ENCODE peak calls at places on chromosomes 1 and 21, in ten cellular contexts. T, F, D, L, A, M, K, V, W and G are unnamed samples.

GRCh38 chr1:53765656-53766055 is 26.7 kb upstream of the GLIS1 start:
- DNase-seq in W (no peak), V (peak), F (peak), K (no peak), M (no peak), D (no peak), L (peak), T (peak), A (peak), G (peak)

GRCh38 chr1:243598433-243598832 is 251.6 kb downstream of the AKT3 start:
- DNase-seq in M (no peak), F (peak), V (peak), K (no peak), T (peak), W (no peak), A (peak), L (peak), D (peak), G (peak)

GRCh38 chr1:7401814-7402547 is 369.1 kb upstream of the VAMP3 start:
- DNase-seq in A (peak), K (no peak), T (peak), W (no peak), D (no peak), M (peak), L (peak), V (peak), F (peak), G (peak)

GRCh38 chr21:45295576-45296365 is 8.1 kb upstream of the POFUT2 start:
- DNase-seq in W (no peak), T (peak), A (peak), D (no peak), L (peak), V (no peak), K (no peak), F (peak), M (no peak), G (peak)

GRCh38 chr21:44710756-44711326 is 531 bp downstream of the TSPEAR start:
- DNase-seq in K (peak), L (no peak), M (no peak), T (no peak), A (no peak), W (no peak), F (no peak), D (peak), V (peak), G (no peak)

GRCh38 chr1:229272164-229273158 is 1.6 kb downstream of the RAB4A start:
- DNase-seq in A (peak), K (no peak), F (no peak), W (no peak), L (no peak), D (no peak), V (no peak), T (no peak), M (no peak), G (peak)

GRCh38 chr1:52629021-52629643 is 3.8 kb upstream of the SHISAL2A start:
- DNase-seq in W (no peak), K (peak), M (no peak), F (no peak), T (peak), D (no peak), V (no peak), L (no peak), A (no peak), G (no peak)

GRCh38 chr1:212488436-212489283 is 55.9 kb downstream of the NENF start:
- DNase-seq in A (peak), V (peak), T (peak), W (peak), D (no peak), F (peak), K (peak), L (peak), M (peak), G (peak)

GRCh38 chr1:232629250-232630046 is 485 bp downstream of the SIPA1L2 start:
- DNase-seq in W (no peak), A (peak), F (peak), T (no peak), L (peak), D (no peak), V (peak), K (peak), M (peak), G (no peak)

GRCh38 chr1:200802865-200803512 is 64.3 kb downstream of the CAMSAP2 start:
- DNase-seq in F (peak), V (peak), W (no peak), D (peak), T (peak), L (peak), A (peak), M (peak), K (peak), G (peak)

GRCh38 chr1:143698016-143698415 is 273.8 kb downstream of the FAM72C start:
- DNase-seq in F (no peak), D (no peak), K (no peak), M (peak), L (peak), T (no peak), W (no peak), A (no peak), V (no peak), G (no peak)

GRCh38 chr1:244863491-244864252 is 671 bp downstream of the HNRNPU start:
- DNase-seq in T (no peak), M (no peak), V (no peak), F (no peak), W (no peak), L (peak), A (no peak), D (peak), K (no peak), G (no peak)

GRCh38 chr1:244864253-244865027 is at the start of gene HNRNPU:
- DNase-seq in A (peak), D (peak), W (peak), V (peak), T (peak), L (peak), F (peak), M (peak), K (peak), G (peak)

GRCh38 chr1:244865028-244865371 is 657 bp upstream of the HNRNPU start:
- DNase-seq in K (peak), F (peak), W (no peak), A (no peak), M (peak), V (no peak), T (no peak), L (no peak), D (no peak), G (no peak)

GRCh38 chr1:244866355-244866754 is 2.0 kb upstream of the HNRNPU start:
- DNase-seq in A (no peak), F (no peak), V (no peak), K (no peak), D (no peak), L (no peak), M (no peak), W (no peak), T (no peak), G (no peak)

GRCh38 chr1:244865820-244866219 is 1.5 kb upstream of the HNRNPU start:
- DNase-seq in W (no peak), A (no peak), M (no peak), K (no peak), L (no peak), D (no peak), T (no peak), V (no peak), F (no peak), G (no peak)
- H3K4me3 ChIP-seq in W (no peak), A (no peak), M (no peak), K (peak), L (no peak), D (no peak), T (no peak), V (no peak), F (no peak), G (no peak)

GRCh38 chr1:169594391-169594790 is 8.1 kb upstream of the F5 start:
- DNase-seq in F (no peak), A (no peak), W (no peak), V (no peak), T (no peak), D (no peak), M (no peak), K (no peak), L (no peak), G (no peak)
- H3K4me3 ChIP-seq in F (no peak), A (no peak), W (no peak), V (no peak), T (no peak), D (no peak), M (no peak), K (no peak), L (no peak), G (no peak)

DNA sequence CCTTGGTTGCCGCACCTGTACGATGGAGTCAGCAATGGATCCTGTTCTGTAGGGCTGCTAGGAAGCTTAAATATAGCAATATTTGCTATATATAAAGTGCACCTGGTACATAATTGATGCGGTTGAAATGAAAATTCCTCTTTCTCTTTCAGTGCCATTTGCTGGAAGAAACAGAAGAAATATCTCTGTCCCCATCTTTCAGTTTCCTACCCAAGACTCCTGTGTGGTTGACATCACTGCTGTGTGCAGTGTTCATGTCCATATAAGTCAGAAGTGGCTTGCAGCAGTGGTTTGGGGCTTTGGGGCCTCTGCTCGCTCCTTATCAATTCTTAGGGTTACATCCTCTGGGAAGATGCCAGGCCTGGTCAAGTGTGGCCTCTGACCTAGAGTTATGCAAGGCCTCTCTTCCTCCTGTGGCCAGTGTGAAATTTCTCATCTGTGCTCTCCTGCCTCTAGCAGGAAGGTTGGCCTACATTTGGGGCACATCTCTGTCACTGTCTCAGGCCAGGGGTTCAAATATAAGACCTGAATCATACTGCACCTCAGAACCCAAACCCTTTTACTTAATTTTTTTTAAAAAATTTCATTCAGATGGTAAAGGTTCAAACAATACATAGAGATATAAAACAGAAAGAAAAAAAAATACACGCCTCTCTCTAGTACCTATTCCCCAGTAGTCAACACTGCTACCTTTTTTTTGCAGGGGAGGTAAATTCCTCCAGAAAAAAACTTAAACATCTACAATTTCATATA is 32.7 kb downstream of the MAPKAPK2 start:
- DNase-seq in M (no peak), K (no peak), V (no peak), F (no peak), T (no peak), L (peak), A (peak), W (no peak), D (no peak), G (no peak)
- H3K4me3 ChIP-seq in M (no peak), K (no peak), V (no peak), F (no peak), T (no peak), L (no peak), A (no peak), W (no peak), D (no peak), G (no peak)

DNA sequence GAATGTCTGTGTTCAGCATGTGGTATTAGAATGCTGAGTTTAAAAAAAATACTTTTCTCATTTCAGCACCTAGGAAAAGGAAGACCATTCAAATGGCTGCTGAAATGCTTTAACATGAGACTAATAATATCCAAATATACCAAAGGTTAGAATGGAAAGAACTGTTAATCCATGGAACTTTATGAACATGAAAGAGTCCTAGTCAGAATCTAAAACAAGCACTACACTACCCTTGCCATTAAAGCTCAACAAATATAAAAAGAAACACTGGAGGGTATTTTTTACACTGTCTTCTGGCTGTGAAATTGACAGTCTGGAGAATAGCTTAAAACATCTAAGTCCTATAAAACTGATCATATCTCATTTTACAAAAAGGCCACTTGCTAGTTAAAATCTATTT is 112.9 kb upstream of the HP1BP3 start:
- DNase-seq in W (no peak), M (no peak), D (no peak), K (no peak), A (no peak), F (no peak), V (no peak), T (no peak), L (no peak), G (no peak)
- H3K4me3 ChIP-seq in W (no peak), M (no peak), D (no peak), K (no peak), A (no peak), F (no peak), V (no peak), T (no peak), L (no peak), G (no peak)

GRCh38 chr21:35525443-35525842 is 476.3 kb upstream of the RUNX1 start:
- DNase-seq in K (no peak), T (peak), A (no peak), M (no peak), W (no peak), F (no peak), V (peak), L (no peak), D (no peak), G (no peak)

GRCh38 chr21:35530726-35531125 is 481.6 kb upstream of the RUNX1 start:
- DNase-seq in L (no peak), F (no peak), T (no peak), M (no peak), W (no peak), A (no peak), K (no peak), D (no peak), V (no peak), G (no peak)

GRCh38 chr21:35527358-35527757 is 478.3 kb upstream of the RUNX1 start:
- DNase-seq in L (no peak), T (no peak), F (no peak), M (no peak), D (no peak), K (no peak), A (no peak), W (no peak), V (no peak), G (no peak)

GRCh38 chr21:35528109-35529042 is 479.3 kb upstream of the RUNX1 start:
- DNase-seq in M (no peak), T (peak), D (peak), W (no peak), F (no peak), V (no peak), L (peak), A (peak), K (no peak), G (no peak)

GRCh38 chr21:35529141-35529863 is 480.2 kb upstream of the RUNX1 start:
- DNase-seq in D (no peak), V (no peak), F (peak), K (no peak), M (no peak), T (peak), L (peak), A (peak), W (no peak), G (no peak)
- H3K4me3 ChIP-seq in D (peak), V (no peak), F (peak), K (no peak), M (no peak), T (peak), L (peak), A (no peak), W (peak), G (peak)

GRCh38 chr1:44339731-44340130 is 15.3 kb downstream of the ERI3 start:
- DNase-seq in D (no peak), M (no peak), K (peak), L (no peak), T (no peak), F (no peak), A (no peak), W (no peak), V (no peak), G (no peak)
- H3K4me3 ChIP-seq in D (no peak), M (no peak), K (no peak), L (no peak), T (no peak), F (no peak), A (no peak), W (no peak), V (no peak), G (no peak)

DNA sequence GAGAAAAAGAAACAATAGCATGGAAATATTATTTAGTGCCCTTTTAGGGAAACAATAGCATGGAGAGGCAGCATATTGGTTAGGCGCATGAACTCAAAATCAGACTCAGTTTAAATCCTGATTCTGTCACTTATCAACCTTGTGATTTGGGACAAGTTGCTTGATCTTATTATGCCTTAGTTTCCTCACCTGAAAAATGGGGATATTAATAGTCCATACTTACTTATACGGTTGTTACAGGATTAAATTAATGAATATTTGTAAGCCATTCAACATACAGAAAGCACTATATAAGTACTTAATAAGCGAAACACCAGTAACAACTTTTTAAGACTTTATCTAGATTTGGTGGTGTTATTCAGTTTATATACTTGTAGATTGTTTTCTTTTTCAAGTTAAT is 1.2 kb downstream of the TSEN15 start:
- DNase-seq in L (no peak), M (no peak), W (no peak), T (no peak), F (no peak), V (no peak), D (no peak), A (no peak), K (no peak), G (no peak)
- H3K4me3 ChIP-seq in L (peak), M (peak), W (peak), T (peak), F (peak), V (peak), D (peak), A (no peak), K (peak), G (peak)